ENCODE peak calls at places on chromosome 10, in four cellular contexts. One of them, this sample, is unnamed.
A peak's percentile ranks its signal among the peaks of the same experiment; 100 is the strongest.

GRCh38 chr10:14583967-14584366 is 190.7 kb downstream of the FAM107B start:
- DNase-seq in A549: no peak
- DNase-seq in natural killer cell: no peak
- DNase-seq in adrenal gland: no peak
- DNase-seq in this sample: no peak

GRCh38 chr10:14609178-14609577 is 165.5 kb downstream of the FAM107B start:
- DNase-seq in adrenal gland: no peak
- DNase-seq in natural killer cell: no peak
- DNase-seq in A549: no peak
- DNase-seq in this sample: no peak

GRCh38 chr10:68139451-68140272 is 30.4 kb downstream of the MYPN start:
- DNase-seq in adrenal gland: no peak
- DNase-seq in natural killer cell: no peak
- DNase-seq in A549: no peak
- DNase-seq in this sample: no peak

GRCh38 chr10:42872865-42873435 is 90.4 kb downstream of the BMS1 start:
- DNase-seq in A549: no peak
- DNase-seq in adrenal gland: no peak
- DNase-seq in natural killer cell: no peak
- DNase-seq in this sample: no peak

GRCh38 chr10:78199019-78199418 is 165.4 kb downstream of the RPS24 start:
- DNase-seq in adrenal gland: no peak
- DNase-seq in A549: no peak
- DNase-seq in natural killer cell: no peak
- DNase-seq in this sample: peak; percentile 35

GRCh38 chr10:133475821-133476640 is 22.3 kb downstream of the SCART1 start:
- DNase-seq in adrenal gland: no peak
- DNase-seq in A549: no peak
- DNase-seq in natural killer cell: no peak
- DNase-seq in this sample: no peak

GRCh38 chr10:120727001-120727400 is 124.2 kb upstream of the WDR11 start:
- DNase-seq in adrenal gland: no peak
- DNase-seq in natural killer cell: no peak
- DNase-seq in A549: no peak
- DNase-seq in this sample: no peak

GRCh38 chr10:80204193-80204714 is 1.1 kb downstream of the ANXA11 start:
- DNase-seq in A549: no peak
- DNase-seq in natural killer cell: peak; percentile 20
- DNase-seq in adrenal gland: no peak
- DNase-seq in this sample: no peak

GRCh38 chr10:96369890-96370574 is 11.2 kb upstream of the OPALIN start:
- DNase-seq in adrenal gland: no peak
- DNase-seq in A549: peak; percentile 57
- DNase-seq in natural killer cell: no peak
- DNase-seq in this sample: no peak

GRCh38 chr10:73894245-73894971 is 16.5 kb upstream of the PLAU start:
- DNase-seq in adrenal gland: no peak
- DNase-seq in natural killer cell: peak; percentile 28
- DNase-seq in A549: no peak
- DNase-seq in this sample: no peak

GRCh38 chr10:12797471-12798262 is 203.8 kb downstream of the CCDC3 start:
- DNase-seq in A549: no peak
- DNase-seq in adrenal gland: no peak
- DNase-seq in natural killer cell: no peak
- DNase-seq in this sample: no peak

GRCh38 chr10:69848454-69848853 is 46.7 kb downstream of the COL13A1 start:
- DNase-seq in A549: no peak
- DNase-seq in adrenal gland: no peak
- DNase-seq in natural killer cell: no peak
- DNase-seq in this sample: no peak

GRCh38 chr10:90414926-90415325 is 442.9 kb downstream of the HTR7 start:
- DNase-seq in natural killer cell: no peak
- DNase-seq in A549: no peak
- DNase-seq in adrenal gland: no peak
- DNase-seq in this sample: no peak

GRCh38 chr10:93413252-93413689 is 68.9 kb downstream of the MYOF start:
- DNase-seq in A549: no peak
- DNase-seq in natural killer cell: no peak
- DNase-seq in adrenal gland: no peak
- DNase-seq in this sample: peak; percentile 85

GRCh38 chr10:96863922-96864543 is 31.9 kb downstream of the LCOR start:
- DNase-seq in A549: peak; percentile 52
- DNase-seq in adrenal gland: no peak
- DNase-seq in natural killer cell: no peak
- DNase-seq in this sample: peak; percentile 31

GRCh38 chr10:103630156-103630555 is 136.7 kb downstream of the NEURL1 start:
- DNase-seq in A549: no peak
- DNase-seq in adrenal gland: no peak
- DNase-seq in natural killer cell: no peak
- DNase-seq in this sample: no peak

GRCh38 chr10:75569506-75569905 is 138.1 kb downstream of the LRMDA start:
- DNase-seq in natural killer cell: no peak
- DNase-seq in A549: no peak
- DNase-seq in adrenal gland: no peak
- DNase-seq in this sample: no peak

GRCh38 chr10:83333566-83333965 is 805.7 kb upstream of the GHITM start:
- DNase-seq in adrenal gland: no peak
- DNase-seq in A549: no peak
- DNase-seq in natural killer cell: no peak
- DNase-seq in this sample: no peak

GRCh38 chr10:62048919-62049636 is 147.6 kb downstream of the ARID5B start:
- DNase-seq in natural killer cell: peak; percentile 41
- DNase-seq in adrenal gland: peak; percentile 71
- DNase-seq in A549: peak; percentile 59
- DNase-seq in this sample: peak; percentile 89

GRCh38 chr10:21495002-21495685 is 30.3 kb downstream of the SKIDA1 start:
- DNase-seq in A549: no peak
- DNase-seq in adrenal gland: peak; percentile 29
- DNase-seq in natural killer cell: no peak
- DNase-seq in this sample: no peak

GRCh38 chr10:114761205-114762193 is 60.1 kb upstream of the FHIP2A start:
- DNase-seq in adrenal gland: no peak
- DNase-seq in A549: no peak
- DNase-seq in natural killer cell: no peak
- DNase-seq in this sample: no peak

GRCh38 chr10:17882557-17882956 is 69.2 kb upstream of the SLC39A12 start:
- DNase-seq in natural killer cell: no peak
- DNase-seq in A549: no peak
- DNase-seq in adrenal gland: no peak
- DNase-seq in this sample: peak; percentile 7

GRCh38 chr10:12041766-12042408 is 722 bp downstream of the UPF2 start:
- DNase-seq in natural killer cell: no peak
- DNase-seq in adrenal gland: no peak
- DNase-seq in A549: peak; percentile 16
- DNase-seq in this sample: peak; percentile 15

GRCh38 chr10:54064215-54064614 is 736.8 kb downstream of the PCDH15 start:
- DNase-seq in adrenal gland: no peak
- DNase-seq in natural killer cell: no peak
- DNase-seq in A549: no peak
- DNase-seq in this sample: no peak

GRCh38 chr10:126171555-126171954 is 216.7 kb downstream of the ADAM12 start:
- DNase-seq in natural killer cell: no peak
- DNase-seq in A549: no peak
- DNase-seq in adrenal gland: no peak
- DNase-seq in this sample: no peak

GRCh38 chr10:59958882-59959281 is 52.5 kb upstream of the CCDC6 start:
- DNase-seq in adrenal gland: no peak
- DNase-seq in natural killer cell: no peak
- DNase-seq in A549: no peak
- DNase-seq in this sample: no peak

GRCh38 chr10:70440296-70441160 is 953 bp downstream of the NODAL start:
- DNase-seq in A549: no peak
- DNase-seq in adrenal gland: no peak
- DNase-seq in natural killer cell: no peak
- DNase-seq in this sample: no peak

GRCh38 chr10:31744025-31744424 is 184.6 kb downstream of the ARHGAP12 start:
- DNase-seq in adrenal gland: no peak
- DNase-seq in natural killer cell: no peak
- DNase-seq in A549: no peak
- DNase-seq in this sample: no peak

GRCh38 chr10:79108728-79109127 is 40.0 kb downstream of the ZMIZ1 start:
- DNase-seq in A549: no peak
- DNase-seq in natural killer cell: no peak
- DNase-seq in adrenal gland: no peak
- DNase-seq in this sample: no peak

GRCh38 chr10:120451968-120452367 is 5.1 kb upstream of the PLPP4 start:
- DNase-seq in A549: no peak
- DNase-seq in natural killer cell: no peak
- DNase-seq in adrenal gland: no peak
- DNase-seq in this sample: no peak

GRCh38 chr10:96556003-96556402 is 30.8 kb downstream of the TM9SF3 start:
- DNase-seq in natural killer cell: no peak
- DNase-seq in A549: no peak
- DNase-seq in adrenal gland: no peak
- DNase-seq in this sample: peak; percentile 33

GRCh38 chr10:94131885-94132284 is 138.2 kb downstream of the PLCE1 start:
- DNase-seq in adrenal gland: no peak
- DNase-seq in natural killer cell: no peak
- DNase-seq in A549: no peak
- DNase-seq in this sample: peak; percentile 82

GRCh38 chr10:5476918-5477525 is 22.3 kb downstream of the CALML5 start:
- DNase-seq in adrenal gland: no peak
- DNase-seq in natural killer cell: no peak
- DNase-seq in A549: no peak
- DNase-seq in this sample: no peak

GRCh38 chr10:124637746-124638145 is 106.4 kb downstream of the FAM53B start:
- DNase-seq in A549: no peak
- DNase-seq in adrenal gland: no peak
- DNase-seq in natural killer cell: no peak
- DNase-seq in this sample: no peak

GRCh38 chr10:124637091-124637700 is 107.0 kb downstream of the FAM53B start:
- DNase-seq in natural killer cell: no peak
- DNase-seq in adrenal gland: no peak
- DNase-seq in A549: no peak
- DNase-seq in this sample: no peak

GRCh38 chr10:124639206-124639605 is 105.0 kb downstream of the FAM53B start:
- DNase-seq in A549: no peak
- DNase-seq in natural killer cell: no peak
- DNase-seq in adrenal gland: no peak
- DNase-seq in this sample: no peak

GRCh38 chr10:124639646-124640045 is 104.5 kb downstream of the FAM53B start:
- DNase-seq in A549: no peak
- DNase-seq in adrenal gland: no peak
- DNase-seq in natural killer cell: no peak
- DNase-seq in this sample: no peak

GRCh38 chr10:124636271-124636993 is 107.7 kb downstream of the FAM53B start:
- DNase-seq in natural killer cell: no peak
- DNase-seq in A549: no peak
- DNase-seq in adrenal gland: no peak
- DNase-seq in this sample: no peak
- TF ChIP-seq CTCF in natural killer cell: peak; percentile 24
- TF ChIP-seq CTCF in A549: no peak
- TF ChIP-seq CTCF in adrenal gland: no peak
- TF ChIP-seq CTCF in this sample: no peak

DNA sequence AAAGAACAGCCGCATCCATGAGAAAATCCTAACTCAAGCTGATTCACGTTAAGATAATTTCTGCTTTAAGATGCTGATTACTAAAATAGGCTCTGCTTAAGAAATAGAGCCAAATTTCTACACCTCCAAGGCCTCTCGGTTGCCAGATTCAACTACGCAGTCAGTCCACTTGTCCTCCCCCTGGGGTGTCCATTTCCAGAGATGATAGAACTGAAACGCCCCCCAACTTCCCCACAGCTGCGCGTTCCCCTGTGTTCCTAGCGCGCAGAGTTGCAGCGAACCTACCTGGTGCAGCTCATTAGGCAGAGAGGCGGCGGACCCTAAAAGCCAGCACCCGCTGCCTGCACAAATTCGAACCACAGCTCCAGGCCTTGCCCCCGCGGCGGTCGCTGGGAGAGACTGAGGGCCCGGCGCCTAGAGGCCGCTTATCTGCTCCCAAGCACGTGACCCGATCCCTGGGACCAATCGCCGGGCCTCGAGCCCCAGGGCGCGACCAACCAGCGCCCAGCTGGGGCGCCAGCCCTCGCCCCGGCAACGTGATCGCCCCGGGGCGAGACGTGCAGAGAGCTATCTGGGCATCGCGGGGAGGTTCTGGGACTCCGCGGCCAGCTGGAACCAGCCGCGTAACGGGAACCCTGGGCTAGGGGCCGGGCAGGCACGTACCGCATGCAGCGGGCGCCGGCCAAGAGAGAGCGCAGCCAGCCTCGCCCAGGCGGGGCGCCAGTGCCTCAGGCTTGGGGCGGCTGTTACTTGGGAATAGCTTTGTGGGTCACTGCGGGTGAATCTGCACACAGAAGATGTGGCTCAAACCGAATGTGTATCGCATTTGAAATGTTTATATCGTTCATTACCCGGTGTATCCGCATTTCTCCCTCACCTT is at the start of gene PPP1R3C:
- DNase-seq in A549: peak; percentile 91
- DNase-seq in adrenal gland: peak; percentile 92
- DNase-seq in natural killer cell: no peak
- DNase-seq in this sample: peak; percentile 94
- TF ChIP-seq CTCF in A549: peak; percentile 36
- TF ChIP-seq CTCF in adrenal gland: peak; percentile 9
- TF ChIP-seq CTCF in natural killer cell: no peak
- TF ChIP-seq CTCF in this sample: peak; percentile 45

DNA sequence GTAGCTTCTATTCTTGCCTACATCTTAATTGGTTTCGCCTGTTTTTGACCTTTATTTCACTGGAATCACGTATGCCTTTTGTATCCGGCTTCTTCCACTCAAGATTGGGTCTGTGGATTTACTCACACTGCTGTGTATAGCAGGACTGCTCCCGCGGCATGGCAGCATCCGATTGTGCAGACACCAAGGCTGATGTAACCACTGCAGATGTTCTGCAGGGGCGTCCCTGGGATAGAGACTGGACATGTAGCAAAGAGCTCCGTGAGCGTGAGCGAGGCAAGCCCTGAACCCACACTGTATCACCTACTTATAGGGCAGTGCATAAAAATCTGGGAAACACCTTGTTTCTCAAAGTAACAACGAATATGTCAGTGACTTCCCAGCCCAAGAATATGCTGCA is 11.4 kb upstream of the IDI2 start:
- DNase-seq in natural killer cell: no peak
- DNase-seq in A549: no peak
- DNase-seq in adrenal gland: no peak
- DNase-seq in this sample: no peak
- TF ChIP-seq CTCF in natural killer cell: no peak
- TF ChIP-seq CTCF in A549: no peak
- TF ChIP-seq CTCF in adrenal gland: no peak
- TF ChIP-seq CTCF in this sample: no peak

GRCh38 chr10:48366261-48366660 is 59.8 kb downstream of the MAPK8 start:
- DNase-seq in adrenal gland: no peak
- DNase-seq in A549: no peak
- DNase-seq in natural killer cell: no peak
- DNase-seq in this sample: no peak

GRCh38 chr10:48361201-48361600 is 54.7 kb downstream of the MAPK8 start:
- DNase-seq in natural killer cell: no peak
- DNase-seq in A549: no peak
- DNase-seq in adrenal gland: no peak
- DNase-seq in this sample: no peak

GRCh38 chr10:48365668-48366067 is 59.2 kb downstream of the MAPK8 start:
- DNase-seq in natural killer cell: no peak
- DNase-seq in adrenal gland: no peak
- DNase-seq in A549: no peak
- DNase-seq in this sample: peak; percentile 27

GRCh38 chr10:48364659-48365405 is 58.4 kb downstream of the MAPK8 start:
- DNase-seq in natural killer cell: no peak
- DNase-seq in adrenal gland: no peak
- DNase-seq in A549: no peak
- DNase-seq in this sample: peak; percentile 83

GRCh38 chr10:48363617-48364355 is 57.3 kb downstream of the MAPK8 start:
- DNase-seq in natural killer cell: no peak
- DNase-seq in A549: peak; percentile 28
- DNase-seq in adrenal gland: peak; percentile 42
- DNase-seq in this sample: peak; percentile 82
- TF ChIP-seq CTCF in natural killer cell: peak; percentile 58
- TF ChIP-seq CTCF in A549: peak; percentile 95
- TF ChIP-seq CTCF in adrenal gland: peak; percentile 61
- TF ChIP-seq CTCF in this sample: peak; percentile 79